ENCODE peak calls at places on chromosome 11, in eight cellular contexts. One of them, this sample, is unnamed.

GRCh38 chr11:126188332-126189108 is 22.9 kb downstream of the RPUSD4 start:
- DNase-seq in suprapubic skin: no peak
- DNase-seq in GM13977: peak; percentile 79
- DNase-seq in type B pancreatic cell: no peak
- DNase-seq in coronary artery: no peak
- DNase-seq in glutamatergic neuron: no peak
- DNase-seq in left ventricle myocardium inferior: no peak
- DNase-seq in lower lobe of right lung: no peak
- DNase-seq in this sample: no peak

GRCh38 chr11:76041208-76041607 is 165.1 kb downstream of the WNT11 start:
- DNase-seq in GM13977: no peak
- DNase-seq in type B pancreatic cell: no peak
- DNase-seq in coronary artery: no peak
- DNase-seq in suprapubic skin: no peak
- DNase-seq in glutamatergic neuron: no peak
- DNase-seq in left ventricle myocardium inferior: no peak
- DNase-seq in lower lobe of right lung: no peak
- DNase-seq in this sample: no peak

GRCh38 chr11:96486890-96487633 is 97.2 kb downstream of the JRKL start:
- DNase-seq in lower lobe of right lung: no peak
- DNase-seq in glutamatergic neuron: no peak
- DNase-seq in suprapubic skin: no peak
- DNase-seq in coronary artery: no peak
- DNase-seq in left ventricle myocardium inferior: no peak
- DNase-seq in GM13977: no peak
- DNase-seq in type B pancreatic cell: no peak
- DNase-seq in this sample: no peak

GRCh38 chr11:55357560-55358184 is 10.1 kb upstream of the OR4A15 start:
- DNase-seq in left ventricle myocardium inferior: no peak
- DNase-seq in glutamatergic neuron: no peak
- DNase-seq in suprapubic skin: no peak
- DNase-seq in coronary artery: no peak
- DNase-seq in lower lobe of right lung: no peak
- DNase-seq in GM13977: no peak
- DNase-seq in type B pancreatic cell: no peak
- DNase-seq in this sample: no peak

GRCh38 chr11:128464878-128465277 is 122.5 kb downstream of the ETS1 start:
- DNase-seq in suprapubic skin: no peak
- DNase-seq in glutamatergic neuron: no peak
- DNase-seq in type B pancreatic cell: no peak
- DNase-seq in GM13977: no peak
- DNase-seq in coronary artery: no peak
- DNase-seq in lower lobe of right lung: no peak
- DNase-seq in left ventricle myocardium inferior: no peak
- DNase-seq in this sample: no peak

GRCh38 chr11:40291304-40292100 is 1168.0 kb downstream of the LRRC4C start:
- DNase-seq in type B pancreatic cell: no peak
- DNase-seq in suprapubic skin: no peak
- DNase-seq in GM13977: no peak
- DNase-seq in lower lobe of right lung: no peak
- DNase-seq in coronary artery: no peak
- DNase-seq in left ventricle myocardium inferior: no peak
- DNase-seq in glutamatergic neuron: no peak
- DNase-seq in this sample: no peak

GRCh38 chr11:108698844-108699642 is 34.2 kb downstream of the DDX10 start:
- DNase-seq in suprapubic skin: no peak
- DNase-seq in type B pancreatic cell: no peak
- DNase-seq in left ventricle myocardium inferior: no peak
- DNase-seq in glutamatergic neuron: no peak
- DNase-seq in coronary artery: no peak
- DNase-seq in lower lobe of right lung: no peak
- DNase-seq in GM13977: peak; percentile 42
- DNase-seq in this sample: no peak

GRCh38 chr11:6022954-6023353 is 7.6 kb downstream of the OR56A1 start:
- DNase-seq in lower lobe of right lung: no peak
- DNase-seq in left ventricle myocardium inferior: no peak
- DNase-seq in glutamatergic neuron: no peak
- DNase-seq in coronary artery: no peak
- DNase-seq in GM13977: peak; percentile 31
- DNase-seq in suprapubic skin: no peak
- DNase-seq in type B pancreatic cell: no peak
- DNase-seq in this sample: no peak

GRCh38 chr11:106708348-106708747 is 309.9 kb downstream of the GUCY1A2 start:
- DNase-seq in type B pancreatic cell: no peak
- DNase-seq in suprapubic skin: no peak
- DNase-seq in glutamatergic neuron: no peak
- DNase-seq in GM13977: no peak
- DNase-seq in coronary artery: no peak
- DNase-seq in left ventricle myocardium inferior: no peak
- DNase-seq in lower lobe of right lung: no peak
- DNase-seq in this sample: no peak

GRCh38 chr11:75238595-75239245 is 1.9 kb upstream of the TPBGL start:
- DNase-seq in coronary artery: peak; percentile 22
- DNase-seq in type B pancreatic cell: no peak
- DNase-seq in lower lobe of right lung: no peak
- DNase-seq in glutamatergic neuron: no peak
- DNase-seq in suprapubic skin: no peak
- DNase-seq in GM13977: no peak
- DNase-seq in left ventricle myocardium inferior: no peak
- DNase-seq in this sample: no peak

GRCh38 chr11:13923716-13924650 is 38.5 kb upstream of the SPON1 start:
- DNase-seq in coronary artery: no peak
- DNase-seq in lower lobe of right lung: no peak
- DNase-seq in suprapubic skin: no peak
- DNase-seq in glutamatergic neuron: no peak
- DNase-seq in type B pancreatic cell: no peak
- DNase-seq in GM13977: no peak
- DNase-seq in left ventricle myocardium inferior: no peak
- DNase-seq in this sample: no peak

GRCh38 chr11:123145220-123145619 is 49.8 kb downstream of the CLMP start:
- DNase-seq in glutamatergic neuron: no peak
- DNase-seq in left ventricle myocardium inferior: no peak
- DNase-seq in GM13977: no peak
- DNase-seq in lower lobe of right lung: no peak
- DNase-seq in type B pancreatic cell: no peak
- DNase-seq in suprapubic skin: no peak
- DNase-seq in coronary artery: no peak
- DNase-seq in this sample: no peak

GRCh38 chr11:132231656-132232173 is 861.3 kb downstream of the NTM start:
- DNase-seq in coronary artery: no peak
- DNase-seq in lower lobe of right lung: no peak
- DNase-seq in left ventricle myocardium inferior: no peak
- DNase-seq in type B pancreatic cell: no peak
- DNase-seq in glutamatergic neuron: no peak
- DNase-seq in suprapubic skin: no peak
- DNase-seq in GM13977: no peak
- DNase-seq in this sample: no peak

GRCh38 chr11:12073436-12073835 is 37.0 kb upstream of the MICAL2 start:
- DNase-seq in GM13977: no peak
- DNase-seq in type B pancreatic cell: no peak
- DNase-seq in glutamatergic neuron: no peak
- DNase-seq in coronary artery: no peak
- DNase-seq in left ventricle myocardium inferior: no peak
- DNase-seq in suprapubic skin: peak; percentile 36
- DNase-seq in lower lobe of right lung: no peak
- DNase-seq in this sample: no peak

GRCh38 chr11:64035081-64035524 is 628 bp upstream of the FLRT1 start:
- DNase-seq in glutamatergic neuron: no peak
- DNase-seq in lower lobe of right lung: no peak
- DNase-seq in coronary artery: no peak
- DNase-seq in suprapubic skin: no peak
- DNase-seq in GM13977: no peak
- DNase-seq in left ventricle myocardium inferior: no peak
- DNase-seq in type B pancreatic cell: no peak
- DNase-seq in this sample: no peak

GRCh38 chr11:64036081-64037026 is 623 bp downstream of the FLRT1 start:
- DNase-seq in glutamatergic neuron: peak; percentile 43
- DNase-seq in lower lobe of right lung: no peak
- DNase-seq in coronary artery: no peak
- DNase-seq in GM13977: no peak
- DNase-seq in suprapubic skin: no peak
- DNase-seq in left ventricle myocardium inferior: peak; percentile 45
- DNase-seq in type B pancreatic cell: no peak
- DNase-seq in this sample: no peak

GRCh38 chr11:64035581-64035980 is at the start of gene FLRT1:
- DNase-seq in type B pancreatic cell: no peak
- DNase-seq in suprapubic skin: no peak
- DNase-seq in GM13977: no peak
- DNase-seq in coronary artery: no peak
- DNase-seq in glutamatergic neuron: peak; percentile 43
- DNase-seq in left ventricle myocardium inferior: no peak
- DNase-seq in lower lobe of right lung: no peak
- DNase-seq in this sample: no peak

GRCh38 chr11:64032050-64032449 is 3.7 kb upstream of the FLRT1 start:
- DNase-seq in left ventricle myocardium inferior: no peak
- DNase-seq in coronary artery: no peak
- DNase-seq in glutamatergic neuron: no peak
- DNase-seq in lower lobe of right lung: no peak
- DNase-seq in suprapubic skin: no peak
- DNase-seq in type B pancreatic cell: no peak
- DNase-seq in GM13977: no peak
- DNase-seq in this sample: no peak

GRCh38 chr11:64034411-64034811 is 1.3 kb upstream of the FLRT1 start:
- DNase-seq in coronary artery: no peak
- DNase-seq in GM13977: no peak
- DNase-seq in type B pancreatic cell: no peak
- DNase-seq in lower lobe of right lung: no peak
- DNase-seq in suprapubic skin: no peak
- DNase-seq in glutamatergic neuron: peak; percentile 58
- DNase-seq in left ventricle myocardium inferior: no peak
- DNase-seq in this sample: no peak
- TF ChIP-seq CTCF in coronary artery: no peak
- TF ChIP-seq CTCF in GM13977: no peak
- TF ChIP-seq CTCF in type B pancreatic cell: no peak
- TF ChIP-seq CTCF in lower lobe of right lung: no peak
- TF ChIP-seq CTCF in suprapubic skin: no peak
- TF ChIP-seq CTCF in glutamatergic neuron: peak; percentile 17
- TF ChIP-seq CTCF in left ventricle myocardium inferior: no peak
- TF ChIP-seq CTCF in this sample: no peak

DNA sequence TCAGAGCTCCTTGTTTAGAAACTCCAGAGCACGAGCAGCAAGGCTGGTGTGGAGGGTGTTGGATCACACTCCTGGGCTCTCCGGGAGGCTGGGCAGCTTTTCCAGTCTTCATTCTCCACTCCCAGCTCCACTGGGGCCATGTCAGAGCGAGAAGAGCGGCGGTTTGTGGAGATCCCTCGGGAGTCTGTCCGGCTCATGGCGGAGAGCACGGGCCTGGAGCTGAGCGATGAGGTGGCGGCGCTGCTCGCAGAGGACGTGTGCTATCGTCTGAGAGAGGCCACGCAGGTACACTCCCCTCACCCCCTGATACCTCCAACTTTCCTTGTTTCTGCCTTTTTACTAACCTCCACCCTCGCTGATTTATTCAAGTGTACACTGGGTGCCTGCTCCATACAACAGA is 4.5 kb downstream of the TAF6L start:
- DNase-seq in left ventricle myocardium inferior: no peak
- DNase-seq in GM13977: no peak
- DNase-seq in glutamatergic neuron: no peak
- DNase-seq in coronary artery: no peak
- DNase-seq in type B pancreatic cell: no peak
- DNase-seq in suprapubic skin: no peak
- DNase-seq in lower lobe of right lung: no peak
- DNase-seq in this sample: no peak
- TF ChIP-seq CTCF in left ventricle myocardium inferior: no peak
- TF ChIP-seq CTCF in GM13977: no peak
- TF ChIP-seq CTCF in glutamatergic neuron: no peak
- TF ChIP-seq CTCF in coronary artery: no peak
- TF ChIP-seq CTCF in type B pancreatic cell: no peak
- TF ChIP-seq CTCF in suprapubic skin: no peak
- TF ChIP-seq CTCF in lower lobe of right lung: no peak
- TF ChIP-seq CTCF in this sample: no peak

GRCh38 chr11:102313225-102313940 is 3.9 kb upstream of the BIRC3 start:
- DNase-seq in lower lobe of right lung: no peak
- DNase-seq in coronary artery: no peak
- DNase-seq in type B pancreatic cell: no peak
- DNase-seq in GM13977: no peak
- DNase-seq in glutamatergic neuron: no peak
- DNase-seq in suprapubic skin: no peak
- DNase-seq in left ventricle myocardium inferior: no peak
- DNase-seq in this sample: no peak

GRCh38 chr11:102306048-102306575 is 11.2 kb upstream of the BIRC3 start:
- DNase-seq in suprapubic skin: no peak
- DNase-seq in coronary artery: no peak
- DNase-seq in GM13977: no peak
- DNase-seq in type B pancreatic cell: no peak
- DNase-seq in left ventricle myocardium inferior: no peak
- DNase-seq in lower lobe of right lung: peak; percentile 81
- DNase-seq in glutamatergic neuron: no peak
- DNase-seq in this sample: no peak

GRCh38 chr11:102312656-102313055 is 4.6 kb upstream of the BIRC3 start:
- DNase-seq in glutamatergic neuron: no peak
- DNase-seq in suprapubic skin: no peak
- DNase-seq in type B pancreatic cell: no peak
- DNase-seq in left ventricle myocardium inferior: no peak
- DNase-seq in GM13977: no peak
- DNase-seq in lower lobe of right lung: no peak
- DNase-seq in coronary artery: no peak
- DNase-seq in this sample: no peak

GRCh38 chr11:102306817-102307814 is 10.2 kb upstream of the BIRC3 start:
- DNase-seq in type B pancreatic cell: no peak
- DNase-seq in glutamatergic neuron: no peak
- DNase-seq in suprapubic skin: no peak
- DNase-seq in GM13977: no peak
- DNase-seq in coronary artery: no peak
- DNase-seq in left ventricle myocardium inferior: no peak
- DNase-seq in lower lobe of right lung: no peak
- DNase-seq in this sample: no peak

GRCh38 chr11:102309621-102310541 is 7.4 kb upstream of the BIRC3 start:
- DNase-seq in suprapubic skin: no peak
- DNase-seq in glutamatergic neuron: no peak
- DNase-seq in type B pancreatic cell: no peak
- DNase-seq in left ventricle myocardium inferior: no peak
- DNase-seq in lower lobe of right lung: no peak
- DNase-seq in GM13977: no peak
- DNase-seq in coronary artery: no peak
- DNase-seq in this sample: no peak
- TF ChIP-seq CTCF in suprapubic skin: no peak
- TF ChIP-seq CTCF in glutamatergic neuron: no peak
- TF ChIP-seq CTCF in type B pancreatic cell: peak; percentile 44
- TF ChIP-seq CTCF in left ventricle myocardium inferior: no peak
- TF ChIP-seq CTCF in lower lobe of right lung: no peak
- TF ChIP-seq CTCF in GM13977: no peak
- TF ChIP-seq CTCF in coronary artery: no peak
- TF ChIP-seq CTCF in this sample: no peak

DNA sequence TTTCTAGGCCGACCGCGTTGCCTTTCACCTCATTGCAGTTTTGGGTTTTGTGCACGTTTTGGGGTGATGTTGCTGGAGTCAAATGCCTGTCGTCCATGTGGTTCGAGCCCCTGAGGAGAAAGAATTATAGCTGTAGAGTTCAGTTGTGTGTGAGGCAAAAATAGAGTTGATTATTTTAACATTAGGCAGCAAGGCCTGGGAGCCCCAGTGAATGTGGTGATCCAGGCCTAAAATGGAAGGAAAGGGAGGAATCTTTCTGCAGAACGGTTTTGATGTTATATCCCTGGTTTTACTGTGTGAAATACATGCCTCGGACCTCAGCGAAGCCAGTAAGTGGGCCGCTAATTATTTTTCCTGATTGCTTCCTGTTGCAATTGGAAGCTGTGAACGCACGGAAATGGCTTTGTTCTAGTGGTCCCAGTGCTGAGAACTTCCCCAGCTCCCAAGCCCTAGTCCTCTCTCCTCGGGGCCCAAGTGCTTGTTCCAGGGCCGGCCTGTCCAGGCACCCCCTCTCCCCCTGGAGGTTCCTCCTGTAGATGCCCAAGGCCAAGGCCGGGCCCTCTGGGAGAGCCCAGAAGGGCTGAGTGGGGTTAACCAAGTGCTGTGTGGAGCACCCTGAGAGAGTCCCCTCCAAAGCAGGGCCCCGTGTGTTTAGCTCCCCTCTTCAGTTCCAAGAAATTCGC is 2.0 kb downstream of the LRP5 start:
- DNase-seq in suprapubic skin: no peak
- DNase-seq in type B pancreatic cell: no peak
- DNase-seq in glutamatergic neuron: no peak
- DNase-seq in GM13977: no peak
- DNase-seq in left ventricle myocardium inferior: no peak
- DNase-seq in lower lobe of right lung: no peak
- DNase-seq in coronary artery: no peak
- DNase-seq in this sample: no peak
- TF ChIP-seq CTCF in suprapubic skin: no peak
- TF ChIP-seq CTCF in type B pancreatic cell: no peak
- TF ChIP-seq CTCF in glutamatergic neuron: no peak
- TF ChIP-seq CTCF in GM13977: no peak
- TF ChIP-seq CTCF in left ventricle myocardium inferior: no peak
- TF ChIP-seq CTCF in lower lobe of right lung: no peak
- TF ChIP-seq CTCF in coronary artery: no peak
- TF ChIP-seq CTCF in this sample: no peak

This sample was measured in natural killer cell.